ENCODE peak calls at places on chromosomes 5 and 9, in six cellular contexts. One of them, this sample, is unnamed.

GRCh38 chr9:38066167-38066906 is 2.7 kb downstream of the SHB start:
- DNase-seq in H1: no peak
- DNase-seq in K562: no peak
- DNase-seq in SK-N-SH: no peak
- DNase-seq in HCT116: no peak
- DNase-seq in HepG2: no peak
- DNase-seq in this sample: no peak

GRCh38 chr5:81021486-81021885 is 61.3 kb downstream of the RASGRF2 start:
- DNase-seq in H1: no peak
- DNase-seq in K562: no peak
- DNase-seq in SK-N-SH: no peak
- DNase-seq in HCT116: no peak
- DNase-seq in HepG2: no peak
- DNase-seq in this sample: no peak

GRCh38 chr9:89798546-89799120 is 193.8 kb downstream of the GADD45G start:
- DNase-seq in H1: no peak
- DNase-seq in K562: no peak
- DNase-seq in SK-N-SH: no peak
- DNase-seq in HCT116: no peak
- DNase-seq in HepG2: no peak
- DNase-seq in this sample: no peak

GRCh38 chr5:14810941-14811573 is 60.5 kb downstream of the ANKH start:
- DNase-seq in H1: no peak
- DNase-seq in K562: no peak
- DNase-seq in SK-N-SH: no peak
- DNase-seq in HCT116: no peak
- DNase-seq in HepG2: no peak
- DNase-seq in this sample: no peak

GRCh38 chr9:72864327-72864726 is 88.5 kb downstream of the ALDH1A1 start:
- DNase-seq in H1: no peak
- DNase-seq in K562: no peak
- DNase-seq in SK-N-SH: no peak
- DNase-seq in HCT116: no peak
- DNase-seq in HepG2: no peak
- DNase-seq in this sample: no peak

GRCh38 chr5:83957188-83957587 is 236.5 kb upstream of the HAPLN1 start:
- DNase-seq in H1: no peak
- DNase-seq in K562: no peak
- DNase-seq in SK-N-SH: no peak
- DNase-seq in HCT116: no peak
- DNase-seq in HepG2: no peak
- DNase-seq in this sample: no peak

GRCh38 chr9:69768716-69769115 is 8.9 kb upstream of the PTAR1 start:
- DNase-seq in H1: no peak
- DNase-seq in K562: no peak
- DNase-seq in SK-N-SH: no peak
- DNase-seq in HCT116: no peak
- DNase-seq in HepG2: no peak
- DNase-seq in this sample: no peak

GRCh38 chr5:74126294-74126693 is 500.3 kb downstream of the ARHGEF28 start:
- DNase-seq in H1: no peak
- DNase-seq in K562: no peak
- DNase-seq in SK-N-SH: no peak
- DNase-seq in HCT116: no peak
- DNase-seq in HepG2: no peak
- DNase-seq in this sample: no peak

GRCh38 chr5:11110128-11110527 is 349.1 kb upstream of the DAP start:
- DNase-seq in H1: no peak
- DNase-seq in K562: no peak
- DNase-seq in SK-N-SH: no peak
- DNase-seq in HCT116: no peak
- DNase-seq in HepG2: no peak
- DNase-seq in this sample: no peak

GRCh38 chr9:94927048-94927761 is 200.7 kb downstream of the AOPEP start:
- DNase-seq in H1: no peak
- DNase-seq in K562: no peak
- DNase-seq in SK-N-SH: peak
- DNase-seq in HCT116: no peak
- DNase-seq in HepG2: no peak
- DNase-seq in this sample: no peak

GRCh38 chr5:177553671-177554429 is 513 bp downstream of the FAM193B start:
- DNase-seq in H1: no peak
- DNase-seq in K562: peak
- DNase-seq in SK-N-SH: peak
- DNase-seq in HCT116: no peak
- DNase-seq in HepG2: no peak
- DNase-seq in this sample: peak
- TF ChIP-seq JUND in H1: no peak
- TF ChIP-seq JUND in K562: no peak
- TF ChIP-seq JUND in SK-N-SH: no peak
- TF ChIP-seq JUND in HCT116: no peak
- TF ChIP-seq JUND in HepG2: no peak
- TF ChIP-seq JUND in this sample: no peak

GRCh38 chr9:8917978-8918739 is 1118.6 kb upstream of the DMAC1 start:
- DNase-seq in H1: no peak
- DNase-seq in K562: no peak
- DNase-seq in SK-N-SH: no peak
- DNase-seq in HCT116: no peak
- DNase-seq in HepG2: no peak
- DNase-seq in this sample: no peak
- TF ChIP-seq JUND in H1: no peak
- TF ChIP-seq JUND in K562: no peak
- TF ChIP-seq JUND in SK-N-SH: no peak
- TF ChIP-seq JUND in HCT116: no peak
- TF ChIP-seq JUND in HepG2: no peak
- TF ChIP-seq JUND in this sample: no peak

GRCh38 chr5:149731332-149731616 is 1.2 kb downstream of the PPARGC1B start:
- DNase-seq in H1: no peak
- DNase-seq in K562: no peak
- DNase-seq in SK-N-SH: no peak
- DNase-seq in HCT116: no peak
- DNase-seq in HepG2: no peak
- DNase-seq in this sample: no peak
- TF ChIP-seq JUND in H1: no peak
- TF ChIP-seq JUND in K562: no peak
- TF ChIP-seq JUND in SK-N-SH: no peak
- TF ChIP-seq JUND in HCT116: no peak
- TF ChIP-seq JUND in HepG2: no peak
- TF ChIP-seq JUND in this sample: no peak

GRCh38 chr5:38466444-38467189 is 89.8 kb downstream of the LIFR start:
- DNase-seq in H1: no peak
- DNase-seq in K562: no peak
- DNase-seq in SK-N-SH: no peak
- DNase-seq in HCT116: no peak
- DNase-seq in HepG2: no peak
- DNase-seq in this sample: no peak
- TF ChIP-seq JUND in H1: no peak
- TF ChIP-seq JUND in K562: peak
- TF ChIP-seq JUND in SK-N-SH: no peak
- TF ChIP-seq JUND in HCT116: no peak
- TF ChIP-seq JUND in HepG2: no peak
- TF ChIP-seq JUND in this sample: no peak